ENCODE peak calls at places on chromosomes 3 and 15, in four cellular contexts. J is HCT116, C is neural progenitor cell, B is pancreas. D is an unnamed sample. For H3K4me1, the result is how much of the 10 kb centered on the place peaks cover.

GRCh38 chr3:66227917-66228316 is 7.1 kb downstream of the SLC25A26 start:
- DNase-seq in J (no peak), C (no peak), B (no peak), D (no peak)

GRCh38 chr3:101484805-101485620 is 28.0 kb downstream of the SENP7 start:
- DNase-seq in J (no peak), C (no peak), B (no peak), D (no peak)

GRCh38 chr15:101382544-101382943 is 87.5 kb upstream of the SNRPA1 start:
- DNase-seq in J (no peak), C (no peak), B (no peak), D (no peak)

GRCh38 chr3:88005066-88005465 is 53.7 kb downstream of the CGGBP1 start:
- DNase-seq in J (peak), C (peak), B (no peak), D (no peak)

GRCh38 chr3:95511915-95512314 is 1302.5 kb upstream of the EPHA6 start:
- DNase-seq in J (no peak), C (no peak), B (no peak), D (no peak)

GRCh38 chr3:98906230-98906629 is 4.7 kb upstream of the DCBLD2 start:
- DNase-seq in J (peak), C (no peak), B (no peak), D (no peak)

GRCh38 chr15:66820474-66821258 is 118.6 kb downstream of the SMAD6 start:
- DNase-seq in J (no peak), C (no peak), B (no peak), D (no peak)

GRCh38 chr3:18790384-18790783 is 357.9 kb upstream of the KCNH8 start:
- DNase-seq in J (no peak), C (no peak), B (no peak), D (no peak)

GRCh38 chr15:88636654-88637053 is 2.2 kb upstream of the ISG20 start:
- DNase-seq in J (no peak), C (no peak), B (no peak), D (no peak)

GRCh38 chr3:3998140-3998977 is 199.1 kb downstream of the LRRN1 start:
- DNase-seq in J (peak), C (peak), B (no peak), D (no peak)

GRCh38 chr15:65189102-65189740 is 4.1 kb upstream of the CLPX start:
- DNase-seq in J (peak), C (peak), B (no peak), D (no peak)

GRCh38 chr3:129622418-129622872 is 16.0 kb upstream of the PLXND1 start:
- DNase-seq in J (no peak), C (no peak), B (no peak), D (peak)
- H3K4me1 ChIP-seq in J (under half), C (under half), B (under half), D (under half)

GRCh38 chr3:123276346-123276745 is 74.6 kb downstream of the SEC22A start:
- DNase-seq in J (no peak), C (no peak), B (no peak), D (no peak)
- H3K4me1 ChIP-seq in J (under half), C (under half), B (under half), D (under half)

GRCh38 chr3:177065285-177066028 is 131.8 kb downstream of the TBL1XR1 start:
- DNase-seq in J (no peak), C (no peak), B (no peak), D (no peak)
- H3K4me1 ChIP-seq in J (under half), C (under half), B (under half), D (under half)

DNA sequence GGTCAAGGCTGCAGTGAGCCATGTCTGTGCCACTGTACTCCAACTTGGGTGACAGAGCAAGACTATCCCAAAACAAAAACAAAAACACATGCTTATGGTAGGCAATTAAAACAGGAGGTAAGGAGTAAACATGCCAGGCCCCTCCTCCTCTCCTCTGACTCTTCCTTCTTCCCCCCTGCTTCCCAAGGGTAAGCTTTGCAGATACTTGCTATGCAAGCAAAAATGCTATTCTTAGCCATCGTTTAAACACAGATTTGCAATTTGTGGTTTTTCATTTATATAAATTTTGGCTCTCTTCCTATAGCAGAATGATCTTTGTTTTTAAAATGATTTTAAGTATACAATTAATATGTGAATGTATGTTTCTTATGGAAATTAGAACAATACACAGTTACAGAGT is 41.9 kb downstream of the IGF1R start:
- DNase-seq in J (no peak), C (no peak), B (no peak), D (no peak)
- H3K4me1 ChIP-seq in J (under half), C (under half), B (under half), D (under half)

D was measured in left lung.